ENCODE peak calls at places on chromosomes 13 and 19, in ten cellular contexts. F is ovary, H is HFF-Myc, G is GM23338, M is mucosa of descending colon, E is cardiac muscle cell, A is stomach, V is HepG2, L is gastrocnemius medialis, S is fibroblast of mammary gland. O is an unnamed sample.

GRCh38 chr13:41546372-41547252 is 89.3 kb downstream of the RGCC start:
- DNase-seq in M (no peak), F (no peak), L (no peak), V (peak), S (peak), H (no peak), E (peak), G (no peak), A (no peak), O (peak)

GRCh38 chr13:74118328-74118727 is 15.9 kb downstream of the KLF12 start:
- DNase-seq in L (no peak), V (no peak), F (no peak), E (no peak), A (no peak), G (no peak), H (no peak), S (no peak), M (no peak), O (no peak)

GRCh38 chr19:16778796-16779411 is 50.3 kb upstream of the SIN3B start:
- DNase-seq in E (peak), G (peak), H (peak), F (no peak), M (peak), S (peak), A (peak), V (peak), L (no peak), O (peak)

GRCh38 chr19:31834070-31834469 is 484.8 kb upstream of the TSHZ3 start:
- DNase-seq in M (no peak), H (no peak), F (no peak), G (no peak), S (no peak), E (no peak), V (no peak), L (no peak), A (no peak), O (no peak)

GRCh38 chr13:89279374-89279773 is 1608.2 kb downstream of the SLITRK5 start:
- DNase-seq in A (no peak), L (no peak), M (no peak), H (no peak), E (no peak), S (no peak), V (no peak), G (no peak), F (no peak), O (peak)

GRCh38 chr19:47842941-47843340 is 16.1 kb upstream of the TPRX2 start:
- DNase-seq in G (no peak), V (no peak), H (no peak), E (no peak), S (no peak), M (no peak), F (no peak), L (no peak), A (no peak), O (no peak)

GRCh38 chr19:4376245-4376990 is 23.9 kb downstream of the SH3GL1 start:
- DNase-seq in E (no peak), G (peak), S (no peak), A (no peak), M (no peak), F (no peak), L (no peak), V (no peak), H (no peak), O (no peak)

GRCh38 chr19:45729774-45730388 is 815 bp downstream of the FBXO46 start:
- DNase-seq in G (peak), E (no peak), A (no peak), F (no peak), M (no peak), H (no peak), V (no peak), L (no peak), S (peak), O (no peak)

GRCh38 chr13:38899581-38899980 is 91.0 kb downstream of the STOML3 start:
- DNase-seq in M (no peak), E (no peak), L (no peak), G (no peak), F (no peak), H (no peak), V (no peak), A (no peak), S (no peak), O (no peak)

GRCh38 chr13:33277946-33278345 is 7.6 kb downstream of the STARD13 start:
- DNase-seq in F (no peak), S (peak), M (no peak), A (no peak), V (no peak), L (no peak), H (no peak), G (no peak), E (peak), O (peak)

GRCh38 chr13:96858133-96858826 is 136.0 kb downstream of the OXGR1 start:
- DNase-seq in H (no peak), F (no peak), S (no peak), G (no peak), M (no peak), L (no peak), V (no peak), E (no peak), A (no peak), O (no peak)

GRCh38 chr13:80235559-80236296 is 105.2 kb downstream of the SPRY2 start:
- DNase-seq in S (no peak), H (no peak), E (peak), G (peak), L (no peak), F (no peak), A (no peak), M (peak), V (no peak), O (peak)

GRCh38 chr19:55369651-55370304 is 485 bp downstream of the IL11 start:
- DNase-seq in L (no peak), F (no peak), H (no peak), E (peak), M (no peak), S (peak), V (no peak), A (no peak), G (peak), O (peak)

GRCh38 chr13:111270126-111270525 is 50.3 kb upstream of the TEX29 start:
- DNase-seq in M (no peak), G (no peak), A (no peak), L (no peak), F (no peak), V (no peak), H (no peak), S (peak), E (no peak), O (no peak)

GRCh38 chr13:94412870-94413269 is 66.6 kb downstream of the DCT start:
- DNase-seq in G (no peak), L (no peak), A (no peak), F (no peak), E (no peak), H (no peak), M (no peak), S (no peak), V (no peak), O (no peak)

GRCh38 chr13:31160857-31161582 is 684 bp downstream of the HSPH1 start:
- DNase-seq in A (peak), H (no peak), V (peak), F (peak), S (peak), M (peak), L (peak), E (peak), G (peak), O (peak)

GRCh38 chr19:1657632-1658445 is 5.4 kb upstream of the TCF3 start:
- DNase-seq in G (no peak), H (no peak), L (no peak), V (no peak), A (peak), E (no peak), F (no peak), S (no peak), M (no peak), O (no peak)

GRCh38 chr13:109843695-109844094 is 57.3 kb upstream of the IRS2 start:
- DNase-seq in A (no peak), V (no peak), M (no peak), E (no peak), S (no peak), F (no peak), L (no peak), H (no peak), G (no peak), O (no peak)

DNA sequence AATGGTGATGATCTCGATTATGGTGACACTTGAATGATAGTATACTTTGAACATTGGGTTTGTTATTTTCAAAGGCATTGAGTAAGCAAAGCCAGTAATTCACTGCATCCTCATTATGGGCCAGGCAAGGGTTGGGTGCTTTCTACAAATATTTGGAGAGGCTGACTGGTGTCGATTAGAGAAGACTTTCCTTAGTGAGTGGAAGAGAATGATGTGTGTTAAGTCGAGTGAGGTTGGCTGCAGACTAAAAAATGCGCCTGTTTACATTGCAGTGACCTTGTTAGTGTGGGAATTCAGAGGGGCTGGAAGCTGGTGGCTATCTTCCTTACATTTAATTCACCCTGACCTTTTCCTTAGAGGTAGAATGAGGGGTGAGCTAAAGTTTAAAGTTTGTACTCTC is 22.4 kb upstream of the RNF113B start:
- DNase-seq in A (no peak), M (no peak), H (no peak), L (no peak), G (peak), F (no peak), V (peak), E (no peak), S (no peak), O (no peak)
- H3K4me3 ChIP-seq in A (no peak), M (no peak), H (no peak), L (no peak), G (peak), F (no peak), V (no peak), E (no peak), S (no peak), O (no peak)

GRCh38 chr19:13888281-13888680 is 11.3 kb downstream of the NANOS3 start:
- DNase-seq in S (no peak), G (no peak), L (no peak), M (peak), E (no peak), V (no peak), F (no peak), H (no peak), A (no peak), O (no peak)
- TF ChIP-seq CTCF in S (no peak), G (no peak), L (no peak), M (no peak), E (no peak), V (no peak), F (no peak), H (no peak), A (no peak), O (no peak)

GRCh38 chr19:9935409-9936062 is 779 bp downstream of the OLFM2 start:
- DNase-seq in F (no peak), G (peak), S (no peak), V (no peak), L (no peak), A (no peak), E (no peak), M (no peak), H (no peak), O (no peak)
- H3K4me3 ChIP-seq in F (peak), G (peak), S (no peak), V (peak), L (peak), A (peak), E (peak), M (no peak), H (peak), O (no peak)

DNA sequence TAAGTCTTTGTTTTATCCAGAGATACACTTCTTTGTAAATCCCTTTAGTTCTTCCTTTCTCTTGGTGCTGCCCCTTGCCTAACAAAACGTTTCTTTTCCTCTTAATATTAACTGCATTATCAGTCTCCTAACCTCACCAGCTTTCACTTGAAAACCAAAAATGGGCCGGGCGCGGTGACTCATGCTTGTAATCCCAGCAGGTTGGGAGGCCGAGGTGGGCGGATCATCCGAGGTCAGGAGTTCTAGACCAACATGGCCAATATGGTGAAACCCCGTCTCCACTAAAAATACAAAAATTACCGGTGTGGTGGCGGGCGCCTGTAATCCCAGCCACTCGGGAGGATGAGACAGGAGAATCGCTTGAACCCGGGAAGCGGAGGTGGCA is 329.8 kb upstream of the MIR17HG start:
- DNase-seq in L (no peak), H (no peak), A (no peak), M (no peak), V (no peak), G (peak), E (peak), F (peak), S (peak), O (no peak)
- TF ChIP-seq CTCF in L (no peak), H (no peak), A (no peak), M (no peak), V (no peak), G (no peak), E (no peak), F (no peak), S (no peak), O (no peak)

GRCh38 chr13:76004411-76004810 is 368.3 kb downstream of the LMO7 start:
- DNase-seq in S (peak), H (no peak), V (no peak), G (no peak), A (no peak), E (no peak), F (no peak), M (no peak), L (no peak), O (peak)
- H3K4me3 ChIP-seq in S (no peak), H (no peak), V (no peak), G (no peak), A (no peak), E (no peak), F (no peak), M (no peak), L (no peak), O (no peak)

DNA sequence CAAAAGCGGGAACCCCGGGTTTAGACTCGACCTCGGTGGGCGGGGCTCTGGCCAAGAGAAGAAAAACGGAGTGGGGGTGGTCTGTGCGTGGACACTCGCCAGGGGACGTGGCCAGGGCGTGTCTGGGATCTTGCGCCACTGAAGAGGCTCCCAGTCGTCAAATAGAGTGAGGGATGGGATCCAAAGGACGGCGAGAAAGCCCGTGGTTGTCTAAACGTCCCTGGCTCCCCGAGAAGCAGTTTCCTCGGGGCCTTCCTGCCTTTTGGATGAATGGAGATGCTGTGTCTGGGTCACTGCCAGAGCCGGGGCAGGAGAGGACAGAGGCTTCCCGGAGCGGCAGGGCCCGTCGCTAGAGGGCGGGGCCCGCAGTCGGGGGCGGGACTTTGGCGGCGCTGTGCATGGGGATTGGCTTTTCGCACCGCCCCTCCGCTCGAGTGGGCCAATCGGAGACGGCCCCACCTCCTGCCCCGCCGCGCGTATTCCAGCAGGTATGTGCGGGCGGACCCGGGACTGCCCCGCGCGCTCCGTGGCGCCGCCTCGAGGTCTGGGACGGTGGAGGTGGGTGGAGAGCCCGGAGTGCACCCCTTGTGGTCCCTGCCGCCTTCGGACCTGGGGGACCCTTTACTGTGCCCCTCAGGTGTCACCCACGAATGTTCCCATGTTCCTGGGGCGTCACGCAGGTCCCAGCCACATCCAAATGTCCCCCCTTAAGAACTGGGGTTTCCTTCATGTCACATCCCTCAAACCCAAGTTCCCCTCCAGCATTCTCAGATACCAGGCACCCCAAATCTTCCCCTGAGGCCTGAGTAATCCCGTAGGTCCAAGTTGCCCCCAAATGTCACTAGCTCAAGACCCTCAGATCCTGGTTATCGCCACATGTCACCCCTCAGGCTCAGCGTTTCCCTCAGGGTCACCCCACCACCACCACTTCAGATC is 38.4 kb downstream of the ZSWIM4 start:
- DNase-seq in G (peak), A (peak), M (peak), S (peak), E (peak), F (peak), L (peak), V (peak), H (no peak), O (peak)
- TF ChIP-seq CTCF in G (peak), A (peak), M (peak), S (peak), E (peak), F (peak), L (peak), V (peak), H (peak), O (peak)

GRCh38 chr13:112760931-112761330 is 71.1 kb downstream of the ATP11A start:
- DNase-seq in A (no peak), S (no peak), G (no peak), L (no peak), H (no peak), V (no peak), E (no peak), M (no peak), F (no peak), O (no peak)
- H3K4me3 ChIP-seq in A (peak), S (no peak), G (no peak), L (peak), H (no peak), V (no peak), E (no peak), M (no peak), F (peak), O (no peak)

GRCh38 chr19:11798391-11799296 is at the start of gene ZNF491:
- DNase-seq in V (peak), F (peak), E (peak), A (peak), M (peak), L (peak), S (peak), H (peak), G (peak), O (peak)
- TF ChIP-seq CTCF in V (peak), F (no peak), E (peak), A (no peak), M (no peak), L (no peak), S (no peak), H (no peak), G (peak), O (no peak)

O was measured in fibroblast of pulmonary artery.